ENCODE peak calls at places on chromosomes 3 and 15, in ten cellular contexts. Y is mucosa of descending colon, A is body of pancreas, P is astrocyte of the spinal cord, X is IMR-90, N is K562, G is tibial artery, B is Peyer's patch, U is GM23338, O is GM12878. T is an unnamed sample.

GRCh38 chr3:59836525-59836924 is 786.7 kb upstream of the CFAP20DC start:
- DNase-seq in Y (no peak), A (no peak), P (no peak), X (no peak), N (no peak), G (no peak), B (no peak), U (no peak), O (no peak), T (no peak)

GRCh38 chr15:63918317-63918672 is 84.5 kb upstream of the HERC1 start:
- DNase-seq in Y (peak; percentile 66), A (no peak), P (no peak), X (no peak), N (no peak), G (no peak), B (no peak), U (peak; percentile 45), O (no peak), T (no peak)

GRCh38 chr3:23099677-23100076 is 103.5 kb upstream of the UBE2E2 start:
- DNase-seq in Y (no peak), A (no peak), P (no peak), X (no peak), N (no peak), G (no peak), B (no peak), U (no peak), O (no peak), T (no peak)

GRCh38 chr3:49844464-49845183 is 11.7 kb downstream of the TRAIP start:
- DNase-seq in Y (no peak), A (no peak), P (no peak), X (no peak), N (no peak), G (no peak), B (no peak), U (no peak), O (no peak), T (no peak)

GRCh38 chr15:52052076-52052935 is 33.3 kb downstream of the MAPK6 start:
- DNase-seq in Y (no peak), A (no peak), P (no peak), X (no peak), N (no peak), G (no peak), B (no peak), U (no peak), O (no peak), T (no peak)

GRCh38 chr3:158127250-158128219 is 17.6 kb downstream of the RSRC1 start:
- DNase-seq in Y (no peak), A (no peak), P (peak; percentile 39), X (peak; percentile 29), N (no peak), G (no peak), B (no peak), U (no peak), O (no peak), T (peak; percentile 50)

GRCh38 chr3:172040078-172040975 is 949 bp downstream of the FNDC3B start:
- DNase-seq in Y (peak; percentile 77), A (peak; percentile 89), P (peak; percentile 86), X (peak; percentile 86), N (peak; percentile 83), G (peak; percentile 82), B (peak; percentile 83), U (peak; percentile 84), O (no peak), T (peak; percentile 91)

GRCh38 chr15:67144609-67145306 is 79.4 kb downstream of the SMAD3 start:
- DNase-seq in Y (no peak), A (no peak), P (peak; percentile 94), X (peak; percentile 96), N (no peak), G (no peak), B (peak; percentile 45), U (peak; percentile 78), O (no peak), T (peak; percentile 29)

GRCh38 chr3:57787867-57788623 is 31.9 kb downstream of the SLMAP start:
- DNase-seq in Y (no peak), A (no peak), P (peak; percentile 32), X (peak; percentile 34), N (peak; percentile 65), G (no peak), B (no peak), U (no peak), O (peak; percentile 57), T (no peak)

GRCh38 chr3:49277357-49277723 is 308 bp upstream of the C3orf62 start:
- DNase-seq in Y (no peak), A (peak; percentile 32), P (no peak), X (no peak), N (no peak), G (no peak), B (no peak), U (no peak), O (no peak), T (no peak)

GRCh38 chr15:75356539-75356938 is 9.7 kb downstream of the NEIL1 start:
- DNase-seq in Y (no peak), A (no peak), P (no peak), X (no peak), N (no peak), G (no peak), B (no peak), U (no peak), O (no peak), T (no peak)

GRCh38 chr3:10365791-10366190 is 44.9 kb upstream of the SEC13 start:
- DNase-seq in Y (no peak), A (no peak), P (peak; percentile 64), X (peak; percentile 82), N (no peak), G (no peak), B (no peak), U (no peak), O (no peak), T (no peak)

GRCh38 chr3:179446501-179446900 is 4.8 kb downstream of the GNB4 start:
- DNase-seq in Y (no peak), A (no peak), P (peak; percentile 27), X (peak; percentile 48), N (no peak), G (no peak), B (no peak), U (peak; percentile 73), O (no peak), T (peak; percentile 54)

GRCh38 chr3:50010959-50011358 is 71.0 kb downstream of the RBM6 start:
- DNase-seq in Y (no peak), A (no peak), P (no peak), X (peak; percentile 62), N (no peak), G (no peak), B (no peak), U (no peak), O (no peak), T (peak; percentile 8)

DNA sequence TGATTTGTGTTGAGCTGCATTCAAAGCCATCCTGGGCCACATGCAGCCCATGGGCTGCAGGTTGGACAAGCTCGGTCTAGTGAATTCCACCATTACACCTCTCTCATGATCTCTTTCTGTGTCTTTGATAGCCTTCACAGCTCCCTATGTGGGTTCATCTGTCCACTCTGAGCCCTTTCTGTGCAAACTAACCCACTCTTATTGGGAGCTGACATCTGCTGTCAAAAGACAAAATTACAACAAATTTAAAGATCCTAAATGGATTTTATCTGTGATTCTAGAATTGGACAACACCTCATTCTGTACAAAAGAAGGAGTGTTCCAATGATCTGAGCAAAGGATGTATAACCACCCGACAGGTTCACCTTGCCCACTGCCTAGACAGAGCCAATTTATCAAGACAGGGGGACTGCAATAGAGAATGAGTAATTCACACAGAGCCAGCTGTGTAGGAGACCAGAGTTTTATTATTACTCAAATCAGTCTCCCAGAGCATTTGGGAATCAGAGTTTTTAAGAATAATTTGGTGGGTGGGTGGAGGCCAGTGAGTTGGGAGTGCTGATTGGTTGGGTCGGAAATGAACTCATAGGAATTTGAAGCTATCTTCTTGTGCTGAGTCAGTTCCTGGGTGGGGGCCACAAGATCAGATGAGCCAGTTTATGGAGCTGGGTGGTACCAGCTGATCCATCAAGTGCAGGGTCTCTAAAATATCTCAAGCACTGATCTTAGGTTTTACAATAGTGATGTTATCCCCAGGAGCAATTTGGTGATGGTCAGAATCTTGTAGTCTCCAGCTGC is 2.6 kb upstream of the XYLB start:
- DNase-seq in Y (no peak), A (no peak), P (no peak), X (no peak), N (no peak), G (no peak), B (no peak), U (no peak), O (no peak), T (peak; percentile 14)
- TF ChIP-seq CTCF in Y (no peak), A (no peak), P (no peak), X (peak; percentile 8), N (no peak), G (no peak), B (no peak), U (no peak), O (peak; percentile 27), T (no peak)

GRCh38 chr15:57133127-57133968 is 214.9 kb downstream of the TCF12 start:
- DNase-seq in Y (no peak), A (peak; percentile 81), P (peak; percentile 35), X (peak; percentile 34), N (no peak), G (no peak), B (no peak), U (peak; percentile 48), O (no peak), T (peak; percentile 33)
- H3K4me3 ChIP-seq in Y (no peak overlapping the region), A (no peak overlapping the region), P (no peak overlapping the region), X (no peak overlapping the region), N (no peak overlapping the region), G (no peak overlapping the region), B (no peak overlapping the region), U (no peak overlapping the region), O (no peak overlapping the region), T (no peak overlapping the region)

GRCh38 chr3:47370887-47371697 is 9.7 kb upstream of the PTPN23 start:
- DNase-seq in Y (peak; percentile 46), A (peak; percentile 26), P (no peak), X (no peak), N (peak; percentile 85), G (no peak), B (peak; percentile 60), U (peak; percentile 72), O (no peak), T (peak; percentile 35)
- TF ChIP-seq CTCF in Y (peak; percentile 30), A (peak; percentile 27), P (peak; percentile 32), X (peak; percentile 37), N (peak; percentile 40), G (no peak), B (peak; percentile 2), U (peak; percentile 8), O (peak; percentile 52), T (no peak)

DNA sequence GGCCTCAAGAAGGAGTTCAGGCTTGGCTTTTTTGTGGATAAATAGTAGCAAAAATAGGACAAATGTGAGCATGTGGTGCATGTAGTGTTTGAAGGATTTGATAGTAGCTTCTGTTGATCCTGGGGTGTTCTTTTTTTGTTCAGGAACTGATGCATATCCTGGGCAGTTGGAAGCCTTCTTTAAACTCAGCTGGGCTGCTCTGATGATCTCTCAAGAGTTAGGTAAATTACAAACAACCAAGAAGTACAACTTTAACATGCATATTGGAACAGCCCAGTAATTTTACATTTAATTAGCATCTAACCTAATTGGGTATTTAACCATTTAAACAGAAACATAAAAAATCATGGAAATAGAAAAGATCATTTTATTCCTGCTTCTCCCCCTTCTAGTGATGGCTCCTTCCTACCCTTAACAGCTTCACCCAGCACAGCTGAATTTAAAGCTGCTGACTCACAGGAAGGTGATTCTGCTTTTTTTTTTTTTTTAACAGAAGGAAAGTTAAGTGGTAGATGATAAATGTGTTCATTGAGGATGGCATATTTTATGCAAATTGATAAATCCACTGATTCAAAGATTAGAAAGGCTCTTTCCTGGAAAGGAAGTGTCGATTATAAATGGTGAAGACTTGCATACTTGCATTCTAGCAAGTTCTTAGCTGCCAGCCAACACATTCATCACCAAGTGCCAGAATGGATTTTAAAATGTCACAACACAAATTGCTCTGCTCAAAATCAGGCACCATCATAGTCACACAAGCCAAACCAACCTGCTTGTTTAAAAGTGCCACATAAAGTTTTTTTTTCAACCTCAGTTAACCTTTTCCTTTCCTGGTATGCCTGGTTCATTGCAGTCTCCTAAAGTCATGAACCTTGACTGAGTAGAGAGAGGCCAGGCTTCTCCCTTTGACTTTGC is 20.0 kb downstream of the SLC35G2 start:
- DNase-seq in Y (no peak), A (no peak), P (peak; percentile 74), X (peak; percentile 64), N (peak; percentile 60), G (no peak), B (no peak), U (no peak), O (no peak), T (peak; percentile 56)
- H3K4me3 ChIP-seq in Y (no peak overlapping the region), A (no peak overlapping the region), P (no peak overlapping the region), X (no peak overlapping the region), N (no peak overlapping the region), G (no peak overlapping the region), B (no peak overlapping the region), U (no peak overlapping the region), O (no peak overlapping the region), T (no peak overlapping the region)